ENCODE peak calls at places on chromosomes 16 and 17, in ten cellular contexts. A, L, Z, D, S, V, I, P, N and H are unnamed samples.
A peak's percentile ranks its signal among the peaks of the same experiment; 100 is the strongest.

GRCh38 chr16:73057369-73058210 is 9.7 kb upstream of the ZFHX3 start:
- DNase-seq in A (peak; percentile 40), L (peak; percentile 50), Z (no peak), D (no peak), S (no peak), V (peak; percentile 38), I (peak; percentile 42), P (no peak), N (no peak), H (no peak)

GRCh38 chr17:17921192-17922082 is 50.8 kb downstream of the TOM1L2 start:
- DNase-seq in A (peak; percentile 43), L (peak; percentile 40), Z (no peak), D (peak; percentile 92), S (no peak), V (no peak), I (peak; percentile 47), P (peak; percentile 90), N (no peak), H (peak; percentile 92)

GRCh38 chr17:13561606-13562270 is 40.0 kb downstream of the HS3ST3A1 start:
- DNase-seq in A (peak; percentile 21), L (no peak), Z (no peak), D (peak; percentile 15), S (no peak), V (no peak), I (no peak), P (no peak), N (no peak), H (peak; percentile 41)

GRCh38 chr17:1110844-1111598 is 68.8 kb downstream of the ABR start:
- DNase-seq in A (peak; percentile 75), L (peak; percentile 71), Z (no peak), D (peak; percentile 90), S (no peak), V (no peak), I (peak; percentile 69), P (peak; percentile 91), N (no peak), H (peak; percentile 88)

GRCh38 chr17:41695954-41696720 is 7.5 kb downstream of the EIF1 start:
- DNase-seq in A (peak; percentile 67), L (peak; percentile 78), Z (no peak), D (peak; percentile 90), S (no peak), V (peak; percentile 67), I (peak; percentile 60), P (peak; percentile 83), N (no peak), H (peak; percentile 60)

GRCh38 chr16:54538241-54538640 is 251.7 kb upstream of the IRX3 start:
- DNase-seq in A (no peak), L (no peak), Z (no peak), D (no peak), S (no peak), V (no peak), I (no peak), P (no peak), N (no peak), H (no peak)

GRCh38 chr16:87507351-87508069 is 14.7 kb upstream of the ZCCHC14 start:
- DNase-seq in A (no peak), L (no peak), Z (no peak), D (no peak), S (no peak), V (no peak), I (no peak), P (no peak), N (no peak), H (no peak)

GRCh38 chr16:11913425-11914079 is 2.2 kb downstream of the GSPT1 start:
- DNase-seq in A (no peak), L (no peak), Z (no peak), D (peak; percentile 19), S (no peak), V (no peak), I (no peak), P (peak; percentile 41), N (no peak), H (no peak)

GRCh38 chr17:76150712-76151622 is 9.9 kb upstream of the FOXJ1 start:
- DNase-seq in A (no peak), L (no peak), Z (peak; percentile 60), D (no peak), S (no peak), V (no peak), I (no peak), P (no peak), N (peak; percentile 23), H (no peak)

GRCh38 chr17:39923836-39924690 is 3.3 kb downstream of the ORMDL3 start:
- DNase-seq in A (no peak), L (no peak), Z (no peak), D (no peak), S (no peak), V (no peak), I (no peak), P (peak; percentile 49), N (no peak), H (peak; percentile 28)

GRCh38 chr16:50088302-50088701 is 22.5 kb downstream of the HEATR3 start:
- DNase-seq in A (no peak), L (no peak), Z (no peak), D (no peak), S (no peak), V (no peak), I (no peak), P (no peak), N (no peak), H (no peak)

DNA sequence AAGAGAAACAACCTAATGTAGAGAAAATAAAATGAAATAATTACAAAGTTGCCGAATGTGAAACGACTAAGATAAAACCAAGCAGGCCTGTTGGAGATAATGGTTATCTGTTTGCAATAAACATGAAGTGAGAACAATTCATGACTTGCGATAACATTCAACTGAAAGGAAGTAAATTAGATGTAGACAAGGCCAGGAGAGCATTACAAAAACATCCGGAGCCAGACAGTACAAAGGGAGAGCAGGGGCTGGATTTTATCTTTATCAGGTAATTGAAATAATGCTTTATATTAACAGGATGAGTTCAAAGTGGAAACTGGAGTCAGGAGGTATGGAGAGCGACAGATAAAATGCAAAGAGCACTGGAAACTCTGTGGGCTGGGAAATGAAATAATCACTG is 265.6 kb upstream of the GOT2 start:
- DNase-seq in A (no peak), L (no peak), Z (no peak), D (no peak), S (no peak), V (no peak), I (no peak), P (no peak), N (no peak), H (no peak)
- TF ChIP-seq POLR2A in A (no peak), L (no peak), Z (no peak), D (no peak), S (no peak), V (no peak), I (no peak), P (no peak), N (no peak), H (no peak)

GRCh38 chr16:2530629-2531318 is 434 bp downstream of the CEMP1 start:
- DNase-seq in A (no peak), L (peak; percentile 52), Z (no peak), D (no peak), S (no peak), V (peak; percentile 19), I (no peak), P (no peak), N (no peak), H (no peak)

GRCh38 chr16:2532494-2533141 is 1.4 kb upstream of the CEMP1 start:
- DNase-seq in A (peak; percentile 72), L (peak; percentile 94), Z (peak; percentile 88), D (no peak), S (peak; percentile 39), V (peak; percentile 85), I (peak; percentile 74), P (peak; percentile 34), N (peak; percentile 93), H (no peak)

GRCh38 chr16:2531371-2531695 is at the start of gene CEMP1:
- DNase-seq in A (no peak), L (no peak), Z (no peak), D (no peak), S (no peak), V (no peak), I (no peak), P (no peak), N (no peak), H (no peak)

GRCh38 chr16:2529961-2530628 is 1.1 kb downstream of the CEMP1 start:
- DNase-seq in A (no peak), L (no peak), Z (no peak), D (no peak), S (no peak), V (peak; percentile 17), I (no peak), P (no peak), N (no peak), H (no peak)

GRCh38 chr16:2531696-2532493 is 687 bp upstream of the CEMP1 start:
- DNase-seq in A (peak; percentile 98), L (peak; percentile 99), Z (peak; percentile 98), D (peak; percentile 96), S (peak; percentile 84), V (peak; percentile 99), I (peak; percentile 100), P (peak; percentile 95), N (peak; percentile 100), H (peak; percentile 97)
- TF ChIP-seq POLR2A in A (peak; percentile 80), L (peak; percentile 41), Z (peak; percentile 92), D (peak; percentile 76), S (peak; percentile 86), V (peak; percentile 53), I (no peak), P (peak; percentile 44), N (peak; percentile 41), H (peak; percentile 76)

GRCh38 chr17:82273327-82274133 is at the start of gene CSNK1D:
- DNase-seq in A (peak; percentile 93), L (peak; percentile 97), Z (peak; percentile 90), D (peak; percentile 90), S (peak; percentile 33), V (peak; percentile 94), I (peak; percentile 95), P (peak; percentile 74), N (peak; percentile 96), H (peak; percentile 74)
- TF ChIP-seq POLR2A in A (peak; percentile 66), L (peak; percentile 91), Z (peak; percentile 75), D (peak; percentile 63), S (peak; percentile 89), V (peak; percentile 85), I (peak; percentile 88), P (peak; percentile 90), N (peak; percentile 86), H (peak; percentile 69)

GRCh38 chr16:68086336-68086821 is 1.2 kb downstream of the NFATC3 start:
- DNase-seq in A (no peak), L (no peak), Z (no peak), D (peak; percentile 49), S (no peak), V (no peak), I (no peak), P (peak; percentile 59), N (no peak), H (no peak)

GRCh38 chr16:68083861-68084503 is 1.2 kb upstream of the NFATC3 start:
- DNase-seq in A (no peak), L (no peak), Z (no peak), D (peak; percentile 23), S (no peak), V (peak; percentile 25), I (no peak), P (peak; percentile 37), N (no peak), H (no peak)

GRCh38 chr16:68083239-68083781 is 1.9 kb upstream of the NFATC3 start:
- DNase-seq in A (no peak), L (peak; percentile 46), Z (no peak), D (no peak), S (no peak), V (no peak), I (no peak), P (no peak), N (no peak), H (no peak)

GRCh38 chr16:68085259-68086071 is at the start of gene NFATC3:
- DNase-seq in A (peak; percentile 99), L (peak; percentile 100), Z (peak; percentile 98), D (peak; percentile 97), S (no peak), V (peak; percentile 99), I (peak; percentile 99), P (peak; percentile 94), N (peak; percentile 100), H (peak; percentile 73)

GRCh38 chr16:68084504-68085258 is 489 bp upstream of the NFATC3 start:
- DNase-seq in A (peak; percentile 91), L (peak; percentile 97), Z (peak; percentile 81), D (peak; percentile 73), S (peak; percentile 71), V (peak; percentile 70), I (peak; percentile 90), P (peak; percentile 61), N (peak; percentile 94), H (no peak)
- TF ChIP-seq POLR2A in A (peak; percentile 63), L (peak; percentile 42), Z (peak; percentile 54), D (peak; percentile 46), S (peak; percentile 93), V (no peak), I (peak; percentile 45), P (peak; percentile 16), N (peak; percentile 65), H (no peak)